ENCODE peak calls at places on chromosomes 3 and 15, in seven cellular contexts. I is suprapubic skin, O is lower lobe of right lung, C is T-helper 17 cell, D is body of pancreas, T is endodermal cell, V is SJCRH30. N is an unnamed sample. For H3K9me3, the result is how much of the 10 kb centered on the place peaks cover.

GRCh38 chr3:197736010-197736490 is 654 bp downstream of the RUBCN start:
- DNase-seq in C (peak), V (peak), I (no peak), T (peak), O (no peak), D (peak), N (peak)

GRCh38 chr3:79038057-79038456 is 729.7 kb downstream of the ROBO1 start:
- DNase-seq in T (no peak), D (no peak), O (no peak), C (no peak), I (no peak), V (no peak), N (no peak)

GRCh38 chr15:77140220-77140619 is 69.3 kb upstream of the TSPAN3 start:
- DNase-seq in D (no peak), C (no peak), T (no peak), O (no peak), I (no peak), V (no peak), N (no peak)

GRCh38 chr15:35256555-35256954 is 171.5 kb upstream of the NANOGP8 start:
- DNase-seq in T (no peak), I (no peak), D (no peak), O (no peak), C (no peak), V (no peak), N (no peak)

GRCh38 chr3:193780810-193781472 is 187.9 kb downstream of the OPA1 start:
- DNase-seq in D (peak), I (peak), C (no peak), T (peak), O (peak), V (peak), N (peak)

GRCh38 chr15:58407786-58408185 is 24.0 kb upstream of the LIPC start:
- DNase-seq in T (no peak), O (no peak), D (no peak), I (no peak), C (no peak), V (no peak), N (no peak)

GRCh38 chr15:65902373-65902772 is 33.1 kb downstream of the RAB11A start:
- DNase-seq in C (no peak), I (no peak), O (peak), T (no peak), D (peak), V (peak), N (peak)

GRCh38 chr15:68441045-68441743 is 9.2 kb upstream of the ITGA11 start:
- DNase-seq in O (no peak), D (no peak), T (peak), I (no peak), C (no peak), V (no peak), N (no peak)

GRCh38 chr3:188854395-188855149 is 317.2 kb upstream of the TPRG1 start:
- DNase-seq in C (no peak), D (no peak), O (no peak), V (no peak), T (no peak), I (no peak), N (no peak)

GRCh38 chr3:127173516-127174166 is 19.3 kb upstream of the PRR23E start:
- DNase-seq in V (no peak), O (no peak), T (peak), I (no peak), C (no peak), D (no peak), N (no peak)

GRCh38 chr15:79916424-79916823 is 19.6 kb upstream of the MTHFS start:
- DNase-seq in D (no peak), C (no peak), V (peak), T (no peak), O (no peak), I (no peak), N (peak)
- H3K9me3 ChIP-seq in D (under half), C (under half), V (under half), T (half or more), O (half or more), I (half or more), N (under half)

GRCh38 chr3:116470589-116470988 is 25.3 kb upstream of the LSAMP start:
- DNase-seq in O (no peak), T (no peak), I (no peak), C (no peak), D (no peak), V (no peak), N (no peak)

GRCh38 chr3:116473602-116474001 is 28.3 kb upstream of the LSAMP start:
- DNase-seq in I (no peak), O (no peak), T (no peak), D (no peak), C (no peak), V (no peak), N (no peak)

GRCh38 chr3:116474356-116475200 is 29.3 kb upstream of the LSAMP start:
- DNase-seq in C (no peak), T (peak), I (no peak), D (no peak), O (no peak), V (peak), N (no peak)

GRCh38 chr3:116469546-116469945 is 24.3 kb upstream of the LSAMP start:
- DNase-seq in V (no peak), O (no peak), T (no peak), C (no peak), I (no peak), D (no peak), N (no peak)
- H3K9me3 ChIP-seq in V (under half), O (under half), T (under half), C (under half), I (under half), D (under half), N (under half)

GRCh38 chr15:25228261-25228660 is 210.6 kb downstream of the UBE3A start:
- DNase-seq in V (no peak), T (no peak), C (no peak), O (no peak), I (no peak), D (no peak), N (no peak)
- H3K9me3 ChIP-seq in V (under half), T (under half), C (under half), O (under half), I (under half), D (under half), N (under half)

DNA sequence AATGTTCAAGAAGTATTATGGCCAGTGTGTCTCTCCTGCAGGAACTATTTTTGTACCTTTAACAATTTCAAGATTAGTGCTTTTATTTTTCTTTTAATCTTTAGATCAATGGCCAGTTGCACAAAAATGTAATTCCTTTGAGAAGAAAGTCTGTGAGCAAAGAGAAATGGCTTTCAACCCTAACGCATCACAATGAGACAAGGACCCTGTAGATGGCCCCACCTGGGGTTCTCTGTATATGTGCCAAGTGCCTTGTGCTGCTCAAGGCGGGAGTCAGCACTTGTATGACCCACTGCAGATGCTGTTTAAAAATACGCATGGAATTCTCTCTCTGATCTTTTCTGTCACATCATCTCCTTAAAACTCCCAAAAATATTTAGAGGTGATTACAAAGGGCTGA is 453.4 kb downstream of the OCA2 start:
- DNase-seq in I (no peak), O (no peak), T (no peak), D (no peak), V (no peak), C (no peak), N (no peak)
- H3K9me3 ChIP-seq in I (under half), O (under half), T (under half), D (under half), V (under half), C (under half), N (under half)

GRCh38 chr3:177914224-177914623 is 622.0 kb upstream of the KCNMB2 start:
- DNase-seq in I (no peak), C (no peak), T (no peak), D (no peak), V (no peak), O (no peak), N (no peak)
- H3K9me3 ChIP-seq in I (under half), C (under half), T (under half), D (under half), V (under half), O (under half), N (under half)

GRCh38 chr3:16070707-16071106 is 103.8 kb upstream of the GALNT15 start:
- DNase-seq in C (no peak), V (no peak), O (no peak), D (no peak), I (no peak), T (no peak), N (no peak)

GRCh38 chr3:16069149-16069922 is 105.1 kb upstream of the GALNT15 start:
- DNase-seq in I (no peak), O (no peak), D (no peak), C (no peak), T (no peak), V (no peak), N (peak)

GRCh38 chr3:16073218-16073617 is 101.3 kb upstream of the GALNT15 start:
- DNase-seq in V (no peak), D (no peak), T (no peak), I (no peak), C (no peak), O (no peak), N (no peak)

GRCh38 chr3:16071246-16071645 is 103.2 kb upstream of the GALNT15 start:
- DNase-seq in O (no peak), I (no peak), T (no peak), C (no peak), V (no peak), D (no peak), N (peak)

GRCh38 chr3:16072420-16073110 is 101.9 kb upstream of the GALNT15 start:
- DNase-seq in I (no peak), O (no peak), D (no peak), T (no peak), C (no peak), V (no peak), N (no peak)
- H3K9me3 ChIP-seq in I (under half), O (under half), D (under half), T (under half), C (under half), V (under half), N (under half)

GRCh38 chr3:101791778-101792177 is 12.8 kb downstream of the NXPE3 start:
- DNase-seq in T (no peak), D (no peak), O (no peak), C (no peak), V (no peak), I (no peak), N (no peak)
- H3K9me3 ChIP-seq in T (under half), D (under half), O (under half), C (under half), V (under half), I (under half), N (under half)

GRCh38 chr3:4153771-4154170 is 149.4 kb upstream of the SETMAR start:
- DNase-seq in O (no peak), T (no peak), V (no peak), C (no peak), D (no peak), I (no peak), N (no peak)
- H3K9me3 ChIP-seq in O (under half), T (under half), V (under half), C (under half), D (under half), I (under half), N (under half)

DNA sequence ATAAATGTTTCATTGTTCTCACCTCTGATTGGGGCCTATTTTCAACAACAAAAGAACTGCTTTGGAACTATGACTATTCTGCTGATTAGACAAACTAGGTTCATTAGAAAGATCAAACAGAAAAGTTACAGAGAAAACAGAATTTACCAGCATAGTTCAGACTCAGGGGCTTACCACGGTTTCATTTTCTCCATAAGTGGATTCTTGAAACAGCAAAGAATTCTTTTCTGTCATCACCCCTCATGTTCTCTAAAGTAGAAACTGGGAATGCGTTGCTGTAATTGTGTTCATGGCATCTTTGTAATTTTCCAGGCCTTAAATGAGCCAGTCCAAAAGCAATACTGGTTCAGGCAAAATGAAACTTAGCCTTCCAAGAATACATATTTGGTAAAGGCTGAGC is 287.7 kb downstream of the CHL1 start:
- DNase-seq in D (no peak), T (no peak), C (no peak), O (no peak), I (no peak), V (no peak), N (no peak)
- H3K9me3 ChIP-seq in D (under half), T (half or more), C (under half), O (under half), I (under half), V (under half), N (under half)

GRCh38 chr3:6262035-6262434 is 598.9 kb upstream of the GRM7 start:
- DNase-seq in C (no peak), T (no peak), D (peak), O (no peak), V (no peak), I (no peak), N (no peak)

GRCh38 chr3:6266135-6266534 is 594.8 kb upstream of the GRM7 start:
- DNase-seq in D (no peak), V (no peak), T (no peak), C (no peak), O (no peak), I (no peak), N (no peak)

GRCh38 chr3:6264906-6265305 is 596.0 kb upstream of the GRM7 start:
- DNase-seq in D (no peak), T (no peak), O (no peak), I (no peak), C (no peak), V (no peak), N (no peak)

GRCh38 chr3:6260551-6261191 is 600.2 kb upstream of the GRM7 start:
- DNase-seq in C (no peak), T (no peak), I (no peak), V (no peak), D (no peak), O (no peak), N (no peak)

DNA sequence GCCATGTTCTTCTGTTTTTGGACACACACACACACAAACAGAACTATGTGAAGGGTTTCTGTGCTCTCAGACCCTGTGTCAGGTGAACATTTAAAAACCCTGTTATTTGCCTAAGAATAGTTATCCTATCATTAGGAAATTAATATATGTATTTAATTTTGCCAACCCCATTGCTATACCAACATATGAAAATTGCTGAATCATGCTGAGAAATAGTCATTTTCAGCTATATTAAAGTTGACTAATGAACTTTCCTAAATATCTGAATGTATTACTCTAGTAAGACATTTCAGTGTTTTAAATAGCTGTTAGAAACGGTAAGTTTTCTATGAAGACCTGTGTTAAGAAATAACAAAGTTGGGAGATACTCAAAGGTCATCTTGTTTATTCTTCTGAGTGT is 596.9 kb upstream of the GRM7 start:
- DNase-seq in V (no peak), D (no peak), O (no peak), T (no peak), I (no peak), C (no peak), N (no peak)
- H3K9me3 ChIP-seq in V (under half), D (under half), O (under half), T (under half), I (under half), C (under half), N (under half)